ENCODE peak calls at places on chromosomes 1 and 21, in nine cellular contexts. One of them, this sample, is unnamed.

GRCh38 chr1:240652554-240652953 is 40.6 kb upstream of the GREM2 start:
- DNase-seq in M059J: no peak
- DNase-seq in stimulated activated CD4-positive, alpha-beta T cell treated with anti-CD3 and anti-CD28 coated beads, Interleukin-2, amount 100 ng/mL, for 48 hours: no peak
- DNase-seq in heart left ventricle: no peak
- DNase-seq in anterior cingulate cortex: no peak
- DNase-seq in T follicular helper cell: no peak
- DNase-seq in SK-N-DZ: no peak
- DNase-seq in T-helper 9 cell: no peak
- DNase-seq in T-helper 2 cell: no peak
- DNase-seq in this sample: no peak

GRCh38 chr1:10607228-10607627 is 132.5 kb downstream of the PEX14 start:
- DNase-seq in M059J: no peak
- DNase-seq in stimulated activated CD4-positive, alpha-beta T cell treated with anti-CD3 and anti-CD28 coated beads, Interleukin-2, amount 100 ng/mL, for 48 hours: no peak
- DNase-seq in heart left ventricle: no peak
- DNase-seq in anterior cingulate cortex: no peak
- DNase-seq in T follicular helper cell: no peak
- DNase-seq in SK-N-DZ: no peak
- DNase-seq in T-helper 9 cell: no peak
- DNase-seq in T-helper 2 cell: no peak
- DNase-seq in this sample: no peak

GRCh38 chr1:16163882-16164820 is 8.3 kb upstream of the EPHA2 start:
- DNase-seq in M059J: peak; percentile 98
- DNase-seq in stimulated activated CD4-positive, alpha-beta T cell treated with anti-CD3 and anti-CD28 coated beads, Interleukin-2, amount 100 ng/mL, for 48 hours: no peak
- DNase-seq in heart left ventricle: no peak
- DNase-seq in anterior cingulate cortex: no peak
- DNase-seq in T follicular helper cell: no peak
- DNase-seq in SK-N-DZ: no peak
- DNase-seq in T-helper 9 cell: no peak
- DNase-seq in T-helper 2 cell: no peak
- DNase-seq in this sample: no peak

GRCh38 chr1:14451217-14451616 is 147.3 kb upstream of the KAZN start:
- DNase-seq in M059J: no peak
- DNase-seq in stimulated activated CD4-positive, alpha-beta T cell treated with anti-CD3 and anti-CD28 coated beads, Interleukin-2, amount 100 ng/mL, for 48 hours: no peak
- DNase-seq in heart left ventricle: no peak
- DNase-seq in anterior cingulate cortex: no peak
- DNase-seq in T follicular helper cell: no peak
- DNase-seq in SK-N-DZ: no peak
- DNase-seq in T-helper 9 cell: no peak
- DNase-seq in T-helper 2 cell: no peak
- DNase-seq in this sample: no peak

GRCh38 chr1:181099152-181100014 is 10.9 kb downstream of the IER5 start:
- DNase-seq in M059J: peak; percentile 63
- DNase-seq in stimulated activated CD4-positive, alpha-beta T cell treated with anti-CD3 and anti-CD28 coated beads, Interleukin-2, amount 100 ng/mL, for 48 hours: peak; percentile 31
- DNase-seq in heart left ventricle: no peak
- DNase-seq in anterior cingulate cortex: no peak
- DNase-seq in T follicular helper cell: no peak
- DNase-seq in SK-N-DZ: no peak
- DNase-seq in T-helper 9 cell: no peak
- DNase-seq in T-helper 2 cell: no peak
- DNase-seq in this sample: no peak

GRCh38 chr1:221381858-221382623 is 359.8 kb downstream of the DUSP10 start:
- DNase-seq in M059J: peak; percentile 41
- DNase-seq in stimulated activated CD4-positive, alpha-beta T cell treated with anti-CD3 and anti-CD28 coated beads, Interleukin-2, amount 100 ng/mL, for 48 hours: no peak
- DNase-seq in heart left ventricle: no peak
- DNase-seq in anterior cingulate cortex: no peak
- DNase-seq in T follicular helper cell: no peak
- DNase-seq in SK-N-DZ: no peak
- DNase-seq in T-helper 9 cell: no peak
- DNase-seq in T-helper 2 cell: no peak
- DNase-seq in this sample: no peak

GRCh38 chr1:32339363-32339978 is 3.4 kb upstream of the MARCKSL1 start:
- DNase-seq in M059J: peak; percentile 66
- DNase-seq in stimulated activated CD4-positive, alpha-beta T cell treated with anti-CD3 and anti-CD28 coated beads, Interleukin-2, amount 100 ng/mL, for 48 hours: no peak
- DNase-seq in heart left ventricle: no peak
- DNase-seq in anterior cingulate cortex: no peak
- DNase-seq in T follicular helper cell: no peak
- DNase-seq in SK-N-DZ: no peak
- DNase-seq in T-helper 9 cell: no peak
- DNase-seq in T-helper 2 cell: no peak
- DNase-seq in this sample: no peak

GRCh38 chr1:219416598-219417238 is 196.2 kb downstream of the ZC3H11B start:
- DNase-seq in M059J: peak; percentile 53
- DNase-seq in stimulated activated CD4-positive, alpha-beta T cell treated with anti-CD3 and anti-CD28 coated beads, Interleukin-2, amount 100 ng/mL, for 48 hours: peak; percentile 60
- DNase-seq in heart left ventricle: peak; percentile 39
- DNase-seq in anterior cingulate cortex: no peak
- DNase-seq in T follicular helper cell: peak; percentile 30
- DNase-seq in SK-N-DZ: peak; percentile 55
- DNase-seq in T-helper 9 cell: peak; percentile 39
- DNase-seq in T-helper 2 cell: peak; percentile 9
- DNase-seq in this sample: no peak

GRCh38 chr1:198771562-198772153 is 132.8 kb downstream of the PTPRC start:
- DNase-seq in M059J: peak; percentile 59
- DNase-seq in stimulated activated CD4-positive, alpha-beta T cell treated with anti-CD3 and anti-CD28 coated beads, Interleukin-2, amount 100 ng/mL, for 48 hours: no peak
- DNase-seq in heart left ventricle: no peak
- DNase-seq in anterior cingulate cortex: no peak
- DNase-seq in T follicular helper cell: no peak
- DNase-seq in SK-N-DZ: peak; percentile 69
- DNase-seq in T-helper 9 cell: no peak
- DNase-seq in T-helper 2 cell: no peak
- DNase-seq in this sample: no peak

GRCh38 chr1:51559501-51559900 is 40.4 kb upstream of the EPS15 start:
- DNase-seq in M059J: no peak
- DNase-seq in stimulated activated CD4-positive, alpha-beta T cell treated with anti-CD3 and anti-CD28 coated beads, Interleukin-2, amount 100 ng/mL, for 48 hours: no peak
- DNase-seq in heart left ventricle: no peak
- DNase-seq in anterior cingulate cortex: no peak
- DNase-seq in T follicular helper cell: no peak
- DNase-seq in SK-N-DZ: no peak
- DNase-seq in T-helper 9 cell: no peak
- DNase-seq in T-helper 2 cell: no peak
- DNase-seq in this sample: no peak

GRCh38 chr21:40512590-40512989 is 334.4 kb downstream of the DSCAM start:
- DNase-seq in M059J: no peak
- DNase-seq in stimulated activated CD4-positive, alpha-beta T cell treated with anti-CD3 and anti-CD28 coated beads, Interleukin-2, amount 100 ng/mL, for 48 hours: peak; percentile 2
- DNase-seq in heart left ventricle: no peak
- DNase-seq in anterior cingulate cortex: no peak
- DNase-seq in T follicular helper cell: no peak
- DNase-seq in SK-N-DZ: no peak
- DNase-seq in T-helper 9 cell: no peak
- DNase-seq in T-helper 2 cell: no peak
- DNase-seq in this sample: no peak

GRCh38 chr1:183245366-183245765 is 59.3 kb downstream of the LAMC2 start:
- DNase-seq in M059J: no peak
- DNase-seq in stimulated activated CD4-positive, alpha-beta T cell treated with anti-CD3 and anti-CD28 coated beads, Interleukin-2, amount 100 ng/mL, for 48 hours: no peak
- DNase-seq in heart left ventricle: no peak
- DNase-seq in anterior cingulate cortex: no peak
- DNase-seq in T follicular helper cell: no peak
- DNase-seq in SK-N-DZ: no peak
- DNase-seq in T-helper 9 cell: no peak
- DNase-seq in T-helper 2 cell: no peak
- DNase-seq in this sample: peak; percentile 60

GRCh38 chr1:3135073-3135745 is 66.2 kb downstream of the PRDM16 start:
- DNase-seq in M059J: no peak
- DNase-seq in stimulated activated CD4-positive, alpha-beta T cell treated with anti-CD3 and anti-CD28 coated beads, Interleukin-2, amount 100 ng/mL, for 48 hours: no peak
- DNase-seq in heart left ventricle: no peak
- DNase-seq in anterior cingulate cortex: no peak
- DNase-seq in T follicular helper cell: no peak
- DNase-seq in SK-N-DZ: no peak
- DNase-seq in T-helper 9 cell: no peak
- DNase-seq in T-helper 2 cell: no peak
- DNase-seq in this sample: no peak

GRCh38 chr21:16794944-16795343 is 717.9 kb upstream of the CXADR start:
- DNase-seq in M059J: peak; percentile 90
- DNase-seq in stimulated activated CD4-positive, alpha-beta T cell treated with anti-CD3 and anti-CD28 coated beads, Interleukin-2, amount 100 ng/mL, for 48 hours: no peak
- DNase-seq in heart left ventricle: no peak
- DNase-seq in anterior cingulate cortex: no peak
- DNase-seq in T follicular helper cell: no peak
- DNase-seq in SK-N-DZ: no peak
- DNase-seq in T-helper 9 cell: no peak
- DNase-seq in T-helper 2 cell: no peak
- DNase-seq in this sample: no peak

GRCh38 chr1:107228704-107229103 is 87.9 kb downstream of the NTNG1 start:
- DNase-seq in M059J: peak; percentile 44
- DNase-seq in stimulated activated CD4-positive, alpha-beta T cell treated with anti-CD3 and anti-CD28 coated beads, Interleukin-2, amount 100 ng/mL, for 48 hours: no peak
- DNase-seq in heart left ventricle: no peak
- DNase-seq in anterior cingulate cortex: no peak
- DNase-seq in T follicular helper cell: no peak
- DNase-seq in SK-N-DZ: no peak
- DNase-seq in T-helper 9 cell: no peak
- DNase-seq in T-helper 2 cell: no peak
- DNase-seq in this sample: no peak

GRCh38 chr1:33735624-33736023 is 128.3 kb upstream of the HMGB4 start:
- DNase-seq in M059J: peak; percentile 20
- DNase-seq in stimulated activated CD4-positive, alpha-beta T cell treated with anti-CD3 and anti-CD28 coated beads, Interleukin-2, amount 100 ng/mL, for 48 hours: no peak
- DNase-seq in heart left ventricle: no peak
- DNase-seq in anterior cingulate cortex: no peak
- DNase-seq in T follicular helper cell: no peak
- DNase-seq in SK-N-DZ: peak; percentile 12
- DNase-seq in T-helper 9 cell: no peak
- DNase-seq in T-helper 2 cell: no peak
- DNase-seq in this sample: no peak

GRCh38 chr1:245182028-245182427 is 27.2 kb downstream of the KIF26B start:
- DNase-seq in M059J: no peak
- DNase-seq in stimulated activated CD4-positive, alpha-beta T cell treated with anti-CD3 and anti-CD28 coated beads, Interleukin-2, amount 100 ng/mL, for 48 hours: no peak
- DNase-seq in heart left ventricle: no peak
- DNase-seq in anterior cingulate cortex: no peak
- DNase-seq in T follicular helper cell: no peak
- DNase-seq in SK-N-DZ: no peak
- DNase-seq in T-helper 9 cell: no peak
- DNase-seq in T-helper 2 cell: no peak
- DNase-seq in this sample: no peak

GRCh38 chr1:201648911-201649775 is 110.2 kb downstream of the NAV1 start:
- DNase-seq in M059J: no peak
- DNase-seq in stimulated activated CD4-positive, alpha-beta T cell treated with anti-CD3 and anti-CD28 coated beads, Interleukin-2, amount 100 ng/mL, for 48 hours: no peak
- DNase-seq in heart left ventricle: peak; percentile 23
- DNase-seq in anterior cingulate cortex: no peak
- DNase-seq in T follicular helper cell: no peak
- DNase-seq in SK-N-DZ: peak; percentile 6
- DNase-seq in T-helper 9 cell: no peak
- DNase-seq in T-helper 2 cell: no peak
- DNase-seq in this sample: no peak

GRCh38 chr1:3787347-3787710 is 9.0 kb downstream of the LRRC47 start:
- DNase-seq in M059J: no peak
- DNase-seq in stimulated activated CD4-positive, alpha-beta T cell treated with anti-CD3 and anti-CD28 coated beads, Interleukin-2, amount 100 ng/mL, for 48 hours: no peak
- DNase-seq in heart left ventricle: no peak
- DNase-seq in anterior cingulate cortex: no peak
- DNase-seq in T follicular helper cell: no peak
- DNase-seq in SK-N-DZ: no peak
- DNase-seq in T-helper 9 cell: peak; percentile 26
- DNase-seq in T-helper 2 cell: no peak
- DNase-seq in this sample: no peak

GRCh38 chr1:167635233-167635648 is 5.2 kb downstream of the RCSD1 start:
- DNase-seq in M059J: no peak
- DNase-seq in stimulated activated CD4-positive, alpha-beta T cell treated with anti-CD3 and anti-CD28 coated beads, Interleukin-2, amount 100 ng/mL, for 48 hours: no peak
- DNase-seq in heart left ventricle: peak; percentile 65
- DNase-seq in anterior cingulate cortex: no peak
- DNase-seq in T follicular helper cell: no peak
- DNase-seq in SK-N-DZ: no peak
- DNase-seq in T-helper 9 cell: no peak
- DNase-seq in T-helper 2 cell: no peak
- DNase-seq in this sample: no peak

GRCh38 chr1:11198851-11199628 is 9.9 kb downstream of the ANGPTL7 start:
- DNase-seq in M059J: no peak
- DNase-seq in stimulated activated CD4-positive, alpha-beta T cell treated with anti-CD3 and anti-CD28 coated beads, Interleukin-2, amount 100 ng/mL, for 48 hours: no peak
- DNase-seq in heart left ventricle: no peak
- DNase-seq in anterior cingulate cortex: no peak
- DNase-seq in T follicular helper cell: no peak
- DNase-seq in SK-N-DZ: no peak
- DNase-seq in T-helper 9 cell: no peak
- DNase-seq in T-helper 2 cell: no peak
- DNase-seq in this sample: no peak

GRCh38 chr1:11648039-11648438 is 6.2 kb downstream of the FBXO2 start:
- DNase-seq in M059J: no peak
- DNase-seq in stimulated activated CD4-positive, alpha-beta T cell treated with anti-CD3 and anti-CD28 coated beads, Interleukin-2, amount 100 ng/mL, for 48 hours: no peak
- DNase-seq in heart left ventricle: no peak
- DNase-seq in anterior cingulate cortex: peak; percentile 36
- DNase-seq in T follicular helper cell: no peak
- DNase-seq in SK-N-DZ: no peak
- DNase-seq in T-helper 9 cell: no peak
- DNase-seq in T-helper 2 cell: no peak
- DNase-seq in this sample: no peak

GRCh38 chr1:151958959-151959358 is 34.7 kb downstream of the S100A10 start:
- DNase-seq in M059J: no peak
- DNase-seq in stimulated activated CD4-positive, alpha-beta T cell treated with anti-CD3 and anti-CD28 coated beads, Interleukin-2, amount 100 ng/mL, for 48 hours: no peak
- DNase-seq in heart left ventricle: no peak
- DNase-seq in anterior cingulate cortex: no peak
- DNase-seq in T follicular helper cell: no peak
- DNase-seq in SK-N-DZ: no peak
- DNase-seq in T-helper 9 cell: no peak
- DNase-seq in T-helper 2 cell: no peak
- DNase-seq in this sample: no peak

GRCh38 chr1:50929376-50929958 is 30.6 kb downstream of the FAF1 start:
- DNase-seq in M059J: peak; percentile 50
- DNase-seq in stimulated activated CD4-positive, alpha-beta T cell treated with anti-CD3 and anti-CD28 coated beads, Interleukin-2, amount 100 ng/mL, for 48 hours: no peak
- DNase-seq in heart left ventricle: no peak
- DNase-seq in anterior cingulate cortex: no peak
- DNase-seq in T follicular helper cell: no peak
- DNase-seq in SK-N-DZ: peak; percentile 3
- DNase-seq in T-helper 9 cell: no peak
- DNase-seq in T-helper 2 cell: no peak
- DNase-seq in this sample: no peak

GRCh38 chr1:198935371-198935921 is 296.6 kb downstream of the PTPRC start:
- DNase-seq in M059J: peak; percentile 99
- DNase-seq in stimulated activated CD4-positive, alpha-beta T cell treated with anti-CD3 and anti-CD28 coated beads, Interleukin-2, amount 100 ng/mL, for 48 hours: peak; percentile 35
- DNase-seq in heart left ventricle: peak; percentile 76
- DNase-seq in anterior cingulate cortex: peak; percentile 11
- DNase-seq in T follicular helper cell: peak; percentile 31
- DNase-seq in SK-N-DZ: peak; percentile 98
- DNase-seq in T-helper 9 cell: peak; percentile 40
- DNase-seq in T-helper 2 cell: peak; percentile 17
- DNase-seq in this sample: peak; percentile 90

GRCh38 chr1:172678990-172679772 is 20.3 kb downstream of the FASLG start:
- DNase-seq in M059J: no peak
- DNase-seq in stimulated activated CD4-positive, alpha-beta T cell treated with anti-CD3 and anti-CD28 coated beads, Interleukin-2, amount 100 ng/mL, for 48 hours: no peak
- DNase-seq in heart left ventricle: no peak
- DNase-seq in anterior cingulate cortex: no peak
- DNase-seq in T follicular helper cell: no peak
- DNase-seq in SK-N-DZ: peak; percentile 25
- DNase-seq in T-helper 9 cell: no peak
- DNase-seq in T-helper 2 cell: peak; percentile 5
- DNase-seq in this sample: no peak

GRCh38 chr1:212291505-212292134 is 6.4 kb downstream of the PPP2R5A start:
- DNase-seq in M059J: peak; percentile 68
- DNase-seq in stimulated activated CD4-positive, alpha-beta T cell treated with anti-CD3 and anti-CD28 coated beads, Interleukin-2, amount 100 ng/mL, for 48 hours: no peak
- DNase-seq in heart left ventricle: no peak
- DNase-seq in anterior cingulate cortex: no peak
- DNase-seq in T follicular helper cell: no peak
- DNase-seq in SK-N-DZ: peak; percentile 32
- DNase-seq in T-helper 9 cell: no peak
- DNase-seq in T-helper 2 cell: no peak
- DNase-seq in this sample: no peak

GRCh38 chr1:226526801-226527595 is 21.6 kb upstream of the STUM start:
- DNase-seq in M059J: peak; percentile 68
- DNase-seq in stimulated activated CD4-positive, alpha-beta T cell treated with anti-CD3 and anti-CD28 coated beads, Interleukin-2, amount 100 ng/mL, for 48 hours: no peak
- DNase-seq in heart left ventricle: peak; percentile 36
- DNase-seq in anterior cingulate cortex: no peak
- DNase-seq in T follicular helper cell: no peak
- DNase-seq in SK-N-DZ: peak; percentile 27
- DNase-seq in T-helper 9 cell: no peak
- DNase-seq in T-helper 2 cell: no peak
- DNase-seq in this sample: no peak

This sample was measured in osteocyte.